ENCODE peak calls at places on chromosomes 13 and 19, in five cellular contexts. Z is K562, R is GM12878, E is HepG2, J is SK-N-SH. P is an unnamed sample.

GRCh38 chr13:91716436-91717065 is 318.1 kb downstream of the GPC5 start:
- DNase-seq in Z (no peak), R (no peak), E (no peak), J (no peak), P (no peak)

GRCh38 chr13:113663934-113664333 is 3.1 kb upstream of the GRK1 start:
- DNase-seq in Z (no peak), R (no peak), E (no peak), J (no peak), P (no peak)

GRCh38 chr19:289651-290538 is 1.3 kb downstream of the PLPP2 start:
- DNase-seq in Z (peak; percentile 56), R (no peak), E (peak; percentile 42), J (peak; percentile 27), P (no peak)

GRCh38 chr19:42540071-42540553 is 11.8 kb upstream of the CEACAM1 start:
- DNase-seq in Z (no peak), R (no peak), E (no peak), J (no peak), P (no peak)

GRCh38 chr13:49587311-49587847 is 2.0 kb upstream of the RCBTB1 start:
- DNase-seq in Z (no peak), R (no peak), E (peak; percentile 80), J (no peak), P (no peak)

GRCh38 chr13:21033224-21033855 is 28.0 kb downstream of the LATS2 start:
- DNase-seq in Z (no peak), R (no peak), E (no peak), J (no peak), P (no peak)

GRCh38 chr13:47929156-47929555 is 71.9 kb downstream of the SUCLA2 start:
- DNase-seq in Z (no peak), R (no peak), E (no peak), J (no peak), P (no peak)

GRCh38 chr19:33767898-33768413 is 28.7 kb upstream of the KCTD15 start:
- DNase-seq in Z (peak; percentile 53), R (no peak), E (peak; percentile 21), J (no peak), P (peak; percentile 16)

GRCh38 chr13:51373451-51373850 is 34.0 kb downstream of the SERPINE3 start:
- DNase-seq in Z (no peak), R (no peak), E (no peak), J (no peak), P (no peak)

GRCh38 chr13:85806553-85807175 is 7.4 kb upstream of the SLITRK6 start:
- DNase-seq in Z (peak; percentile 16), R (no peak), E (peak; percentile 41), J (peak; percentile 17), P (peak; percentile 11)

GRCh38 chr13:29923554-29924481 is 73.4 kb upstream of the UBL3 start:
- DNase-seq in Z (peak; percentile 61), R (no peak), E (peak; percentile 99), J (peak; percentile 38), P (peak; percentile 17)

GRCh38 chr19:6572217-6572616 is 18.7 kb downstream of the CD70 start:
- DNase-seq in Z (peak; percentile 35), R (no peak), E (no peak), J (no peak), P (peak; percentile 91)

GRCh38 chr13:56528040-56528760 is 612.5 kb upstream of the PRR20A start:
- DNase-seq in Z (no peak), R (no peak), E (no peak), J (no peak), P (no peak)

GRCh38 chr19:6772028-6772865 is at the start of gene VAV1:
- DNase-seq in Z (peak; percentile 77), R (peak; percentile 64), E (no peak), J (peak; percentile 53), P (peak; percentile 91)

GRCh38 chr19:15595069-15595468 is 19.9 kb upstream of the CYP4F8 start:
- DNase-seq in Z (no peak), R (no peak), E (no peak), J (no peak), P (no peak)

GRCh38 chr19:14476663-14477401 is 1.7 kb upstream of the PTGER1 start:
- DNase-seq in Z (peak; percentile 67), R (no peak), E (no peak), J (peak; percentile 36), P (peak; percentile 61)

GRCh38 chr13:97849305-97849704 is 104.2 kb upstream of the IPO5 start:
- DNase-seq in Z (peak; percentile 8), R (peak; percentile 8), E (peak; percentile 36), J (peak; percentile 15), P (no peak)

GRCh38 chr13:90205911-90206310 is 1141.6 kb upstream of the MIR17HG start:
- DNase-seq in Z (no peak), R (no peak), E (no peak), J (no peak), P (no peak)

GRCh38 chr13:98664047-98664446 is 87.1 kb upstream of the STK24 start:
- DNase-seq in Z (peak; percentile 11), R (no peak), E (no peak), J (no peak), P (no peak)

GRCh38 chr13:113403255-113404104 is 39.5 kb upstream of the GRTP1 start:
- DNase-seq in Z (no peak), R (no peak), E (no peak), J (no peak), P (no peak)

GRCh38 chr19:37951816-37952210 is 44.8 kb downstream of the SIPA1L3 start:
- DNase-seq in Z (no peak), R (no peak), E (no peak), J (no peak), P (no peak)

GRCh38 chr19:37947778-37948177 is 40.8 kb downstream of the SIPA1L3 start:
- DNase-seq in Z (no peak), R (no peak), E (no peak), J (no peak), P (no peak)

GRCh38 chr19:37946132-37946531 is 39.1 kb downstream of the SIPA1L3 start:
- DNase-seq in Z (no peak), R (no peak), E (no peak), J (no peak), P (no peak)

GRCh38 chr19:37950471-37951175 is 43.6 kb downstream of the SIPA1L3 start:
- DNase-seq in Z (no peak), R (no peak), E (no peak), J (no peak), P (no peak)

GRCh38 chr19:37948362-37948761 is 41.4 kb downstream of the SIPA1L3 start:
- DNase-seq in Z (no peak), R (no peak), E (no peak), J (no peak), P (no peak)
- TF ChIP-seq POLR2AphosphoS5 in Z (no peak), R (no peak), E (no peak), J (no peak), P (no peak)

DNA sequence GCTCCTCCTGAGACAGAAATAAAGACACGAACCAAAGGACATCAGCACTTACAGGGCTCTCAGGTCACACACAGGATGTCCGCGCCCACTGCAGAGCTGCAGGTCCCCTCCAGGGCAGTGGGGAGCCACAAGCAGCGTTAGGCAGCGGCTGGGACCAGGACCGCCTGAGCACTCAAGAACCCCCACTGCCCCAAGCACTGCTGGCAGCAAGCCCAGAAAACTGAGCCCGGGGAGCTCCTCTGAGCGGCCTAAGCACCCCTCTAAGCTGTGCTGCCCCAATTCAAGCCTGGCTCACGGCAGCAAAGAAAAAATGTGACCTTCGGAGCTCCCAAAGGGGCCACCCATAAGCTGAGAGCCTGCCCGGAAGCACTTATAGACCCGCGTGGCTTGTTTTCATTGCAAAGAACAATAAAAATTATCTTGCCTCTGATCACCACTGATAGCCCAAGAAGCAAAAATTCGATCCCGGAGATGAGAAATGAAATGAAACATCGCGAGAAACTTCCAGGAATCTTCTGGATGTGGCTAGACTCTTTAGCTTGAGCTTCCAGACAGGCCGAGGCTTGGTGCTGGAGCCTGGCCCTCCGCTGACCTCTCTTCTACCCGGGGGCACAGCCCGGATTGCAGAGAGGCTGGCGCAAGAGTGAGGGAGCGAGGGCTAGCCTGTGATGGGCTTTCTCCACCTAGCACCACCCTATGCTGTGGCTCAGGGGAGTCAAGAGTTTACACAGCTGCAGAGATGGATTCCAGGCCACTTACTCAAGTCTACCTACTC is 6.3 kb downstream of the DPP9 start:
- DNase-seq in Z (no peak), R (no peak), E (peak; percentile 50), J (peak; percentile 42), P (no peak)
- TF ChIP-seq REST in Z (no peak), R (no peak), E (no peak), J (no peak), P (no peak)

DNA sequence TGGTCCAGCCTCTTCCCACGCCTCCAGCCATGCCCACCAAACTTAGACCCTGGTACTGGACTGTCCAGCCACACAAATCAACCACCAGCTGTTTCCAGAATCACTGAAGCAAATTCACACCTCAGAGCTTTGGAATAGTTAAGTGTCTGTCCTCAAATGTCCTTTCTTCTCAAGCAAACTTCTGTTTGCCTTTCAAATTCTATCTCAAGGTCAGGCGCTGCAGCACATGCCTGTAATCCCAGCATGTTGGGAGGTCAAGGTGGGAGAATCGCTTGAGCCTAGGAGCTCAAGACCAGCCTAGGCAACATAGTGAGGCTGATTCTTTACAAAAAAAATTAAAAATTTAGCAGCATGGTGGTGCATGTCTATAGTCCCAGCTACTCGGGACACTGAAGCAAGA is 19.4 kb upstream of the PRODH2 start:
- DNase-seq in Z (no peak), R (no peak), E (no peak), J (no peak), P (no peak)
- TF ChIP-seq GABPA in Z (no peak), R (no peak), E (no peak), J (no peak), P (no peak)

GRCh38 chr13:33676700-33677048 is 141.3 kb upstream of the RFC3 start:
- DNase-seq in Z (no peak), R (no peak), E (peak; percentile 88), J (peak; percentile 66), P (peak; percentile 71)
- TF ChIP-seq POLR2AphosphoS5 in Z (no peak), R (no peak), E (no peak), J (no peak), P (no peak)

GRCh38 chr19:19075126-19075525 is 11.3 kb downstream of the SLC25A42 start:
- DNase-seq in Z (no peak), R (no peak), E (no peak), J (no peak), P (no peak)
- TF ChIP-seq REST in Z (no peak), R (no peak), E (no peak), J (no peak), P (no peak)

GRCh38 chr19:1830568-1830967 is 17.7 kb downstream of the REXO1 start:
- DNase-seq in Z (no peak), R (no peak), E (no peak), J (no peak), P (no peak)

GRCh38 chr19:1830978-1831377 is 17.3 kb downstream of the REXO1 start:
- DNase-seq in Z (no peak), R (no peak), E (no peak), J (no peak), P (no peak)

GRCh38 chr19:1828279-1829238 is 16.5 kb upstream of the ATP8B3 start:
- DNase-seq in Z (no peak), R (no peak), E (no peak), J (no peak), P (no peak)

GRCh38 chr19:1832046-1832663 is 16.1 kb downstream of the REXO1 start:
- DNase-seq in Z (no peak), R (no peak), E (no peak), J (no peak), P (no peak)

DNA sequence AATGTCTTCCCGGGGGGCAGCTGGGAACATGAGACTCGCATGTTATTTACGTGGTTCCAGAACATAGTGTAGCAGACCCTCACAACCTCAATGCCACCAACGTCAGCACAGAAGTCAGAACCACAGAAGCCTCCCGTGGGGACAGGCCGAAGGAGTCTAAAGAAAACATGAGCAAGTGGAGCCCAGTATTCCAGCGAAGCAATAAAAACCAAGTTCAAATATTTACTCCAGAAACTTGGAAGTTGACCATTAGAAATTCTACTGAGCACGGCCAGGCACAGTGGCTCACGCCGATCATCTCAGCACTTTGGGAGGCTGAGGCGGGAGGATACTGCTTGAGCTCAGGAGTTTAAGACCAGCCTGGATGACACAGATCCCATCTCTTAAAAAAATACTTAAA is 17.9 kb upstream of the ATP8B3 start:
- DNase-seq in Z (no peak), R (no peak), E (no peak), J (no peak), P (no peak)
- TF ChIP-seq GABPA in Z (no peak), R (no peak), E (no peak), J (no peak), P (no peak)

P was measured in HL-60.